ENCODE peak calls at places on chromosomes 5 and 9, in five cellular contexts. L, K, G, A and T are unnamed samples.
A peak's percentile ranks its signal among the peaks of the same experiment; 100 is the strongest.

GRCh38 chr9:117134826-117135411 is 279.9 kb downstream of the ASTN2 start:
- ATAC-seq in L (no peak), K (no peak), G (no peak), A (no peak), T (no peak)

GRCh38 chr5:67095346-67095871 is 101.2 kb downstream of the CD180 start:
- ATAC-seq in G (peak; percentile 66), A (no peak), K (no peak), L (peak; percentile 98), T (peak; percentile 96)

GRCh38 chr9:136383436-136383835 is 10.0 kb upstream of the CARD9 start:
- ATAC-seq in K (no peak), G (no peak), A (no peak), L (no peak), T (no peak)

GRCh38 chr5:55072668-55073067 is 29.8 kb upstream of the GZMA start:
- ATAC-seq in A (no peak), G (no peak), K (no peak), L (no peak), T (no peak)

GRCh38 chr9:127880143-127880542 is 2.7 kb upstream of the AK1 start:
- ATAC-seq in L (no peak), G (no peak), K (no peak), A (peak; percentile 27), T (no peak)

GRCh38 chr5:16879191-16879590 is 56.9 kb downstream of the MYO10 start:
- ATAC-seq in A (no peak), L (no peak), G (no peak), K (no peak), T (no peak)

GRCh38 chr9:128201441-128202369 is 1.5 kb upstream of the DNM1 start:
- ATAC-seq in G (no peak), L (peak; percentile 17), K (no peak), A (no peak), T (no peak)

GRCh38 chr9:119963798-119964372 is 594.6 kb upstream of the BRINP1 start:
- ATAC-seq in L (peak; percentile 35), A (no peak), K (no peak), G (peak; percentile 74), T (peak; percentile 77)

GRCh38 chr9:83570359-83570758 is 32.2 kb upstream of the FRMD3 start:
- ATAC-seq in L (no peak), K (no peak), G (no peak), A (no peak), T (peak; percentile 73)

GRCh38 chr5:168317096-168317520 is 25.7 kb downstream of the WWC1 start:
- ATAC-seq in G (peak; percentile 66), A (no peak), L (no peak), K (no peak), T (no peak)

GRCh38 chr5:177405805-177406204 is 3.6 kb downstream of the F12 start:
- ATAC-seq in G (no peak), K (no peak), L (no peak), A (peak; percentile 18), T (no peak)

GRCh38 chr9:94929373-94929764 is 202.9 kb downstream of the AOPEP start:
- ATAC-seq in A (no peak), G (no peak), K (no peak), L (no peak), T (peak; percentile 39)

GRCh38 chr9:109745335-109746283 is 34.4 kb upstream of the PALM2AKAP2 start:
- ATAC-seq in A (no peak), K (no peak), L (no peak), G (no peak), T (peak; percentile 94)

GRCh38 chr9:77764894-77765780 is 117.0 kb upstream of the GNA14 start:
- ATAC-seq in K (peak; percentile 49), A (peak; percentile 70), G (no peak), L (peak; percentile 42), T (no peak)

GRCh38 chr9:104794070-104794469 is 30.1 kb downstream of the NIPSNAP3B start:
- ATAC-seq in L (no peak), K (no peak), A (no peak), G (no peak), T (no peak)

GRCh38 chr5:131322926-131323325 is 59.1 kb downstream of the CDC42SE2 start:
- ATAC-seq in G (no peak), L (no peak), A (peak; percentile 15), K (no peak), T (no peak)

GRCh38 chr5:134659456-134659855 is 10.9 kb downstream of the SEC24A start:
- ATAC-seq in L (no peak), G (no peak), K (no peak), A (no peak), T (no peak)

GRCh38 chr9:26940779-26941178 is 6.3 kb downstream of the PLAA start:
- ATAC-seq in A (no peak), L (no peak), K (no peak), G (no peak), T (no peak)

GRCh38 chr5:74919487-74919886 is 53.3 kb upstream of the FAM169A start:
- ATAC-seq in K (peak; percentile 86), L (no peak), A (peak; percentile 75), G (no peak), T (peak; percentile 50)

GRCh38 chr5:145445027-145445426 is 390.1 kb downstream of the PRELID2 start:
- ATAC-seq in K (no peak), L (no peak), G (no peak), A (no peak), T (no peak)

GRCh38 chr9:133351908-133352634 is 4.1 kb downstream of the RPL7A start:
- ATAC-seq in A (peak; percentile 33), L (peak; percentile 39), K (peak; percentile 78), G (peak; percentile 19), T (no peak)

GRCh38 chr5:103475629-103476240 is 86.9 kb downstream of the NUDT12 start:
- ATAC-seq in K (peak; percentile 76), L (peak; percentile 57), G (peak; percentile 76), A (peak; percentile 73), T (no peak)

GRCh38 chr9:4066120-4066519 is 233.7 kb downstream of the GLIS3 start:
- ATAC-seq in K (no peak), A (no peak), L (peak; percentile 23), G (no peak), T (no peak)

GRCh38 chr9:35656841-35657326 is 935 bp downstream of the RMRP start:
- ATAC-seq in L (no peak), A (no peak), K (peak; percentile 8), G (no peak), T (no peak)

GRCh38 chr5:112434650-112435049 is 15.6 kb upstream of the EPB41L4A start:
- ATAC-seq in K (no peak), L (no peak), G (no peak), A (no peak), T (no peak)

DNA sequence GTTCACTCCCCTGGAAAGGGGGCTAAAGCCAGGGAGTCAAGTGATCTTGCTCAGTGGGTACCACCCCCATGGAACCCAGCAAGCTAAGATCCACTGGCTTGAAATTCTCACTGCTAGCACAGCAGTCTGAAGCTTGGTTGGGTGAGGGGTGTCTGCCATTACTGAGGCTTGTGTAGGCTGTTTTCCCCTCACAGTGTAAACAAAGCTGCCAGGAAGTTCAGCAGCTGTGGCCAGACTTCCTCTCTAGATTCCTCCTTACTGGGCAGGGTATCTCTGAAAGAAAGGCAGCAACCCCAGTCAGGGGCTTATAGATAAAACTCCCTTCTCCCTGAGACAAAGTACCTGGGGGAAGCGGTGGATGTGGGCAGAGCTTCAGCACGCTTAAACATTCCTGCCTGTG is 17.1 kb upstream of the EPB41L4A start:
- ATAC-seq in A (no peak), G (no peak), K (no peak), L (no peak), T (no peak)
- TF ChIP-seq POLR2A in A (no peak), G (no peak), K (no peak), L (no peak), T (no peak)

GRCh38 chr9:135275926-135276289 is 188.4 kb downstream of the OLFM1 start:
- ATAC-seq in G (no peak), A (no peak), K (no peak), L (no peak), T (no peak)
- H3K9me3 ChIP-seq in G (no peaks in the 10 kb centered on the region), A (no peaks in the 10 kb centered on the region), K (no peaks in the 10 kb centered on the region), L (no peaks in the 10 kb centered on the region), T (no peaks in the 10 kb centered on the region)

DNA sequence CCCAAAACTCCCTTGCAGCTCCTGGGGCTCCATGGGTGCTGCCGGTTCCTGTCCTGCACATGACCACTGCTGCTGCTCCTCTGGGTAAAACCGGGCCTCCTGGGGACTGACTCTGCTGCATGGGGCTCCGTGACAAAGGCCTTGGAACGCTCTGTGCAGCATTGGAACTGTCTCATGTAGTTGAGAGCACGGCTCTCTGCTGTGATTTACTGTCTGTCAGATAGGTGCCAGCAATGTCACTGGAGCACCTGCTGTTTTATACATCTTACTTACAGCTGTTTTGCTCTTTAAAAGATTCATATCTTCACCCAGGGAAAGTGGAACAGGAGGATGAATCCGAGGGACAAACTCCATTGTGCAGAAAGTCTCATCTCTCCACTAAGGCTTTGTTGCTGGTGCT is 138.1 kb downstream of the YIPF5 start:
- ATAC-seq in G (no peak), K (no peak), L (no peak), A (no peak), T (no peak)
- TF ChIP-seq EP300 in G (no peak), K (no peak), L (no peak), A (no peak), T (no peak)

DNA sequence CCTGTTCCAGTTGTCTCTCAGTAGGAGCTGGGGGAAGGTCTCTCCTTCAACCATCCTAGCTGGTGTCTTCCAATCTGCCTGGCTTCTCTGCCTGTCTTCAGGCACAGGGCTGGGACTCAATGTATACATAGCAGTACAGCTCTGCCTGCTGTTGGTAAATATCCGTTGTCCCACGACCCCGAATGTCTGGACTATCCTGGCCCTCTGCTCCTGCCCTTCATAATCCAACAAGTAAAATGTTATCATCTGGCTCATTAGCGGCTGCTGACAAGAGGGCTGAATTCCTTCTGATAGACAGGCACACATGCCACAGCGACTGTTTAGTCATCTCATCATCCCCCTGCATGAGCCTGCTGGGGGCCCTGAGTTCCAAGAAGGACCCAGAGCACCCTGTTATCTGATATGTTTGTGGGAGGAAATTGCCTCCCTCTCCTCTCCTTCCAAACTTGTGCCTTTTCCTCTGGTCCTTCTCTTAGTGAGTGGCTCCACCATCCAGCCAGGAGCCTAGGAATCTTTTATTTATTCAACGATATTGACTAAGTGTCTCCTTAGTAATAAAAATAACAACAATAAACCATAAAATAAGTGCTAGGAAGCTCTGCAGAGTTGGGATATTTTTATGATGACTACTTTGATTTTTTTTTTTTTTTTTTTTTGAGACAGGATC is 29.5 kb upstream of the TGFBR1 start:
- ATAC-seq in K (peak; percentile 77), L (no peak), G (no peak), A (no peak), T (no peak)
- TF ChIP-seq POLR2A in K (peak; percentile 63), L (no peak), G (no peak), A (no peak), T (no peak)

DNA sequence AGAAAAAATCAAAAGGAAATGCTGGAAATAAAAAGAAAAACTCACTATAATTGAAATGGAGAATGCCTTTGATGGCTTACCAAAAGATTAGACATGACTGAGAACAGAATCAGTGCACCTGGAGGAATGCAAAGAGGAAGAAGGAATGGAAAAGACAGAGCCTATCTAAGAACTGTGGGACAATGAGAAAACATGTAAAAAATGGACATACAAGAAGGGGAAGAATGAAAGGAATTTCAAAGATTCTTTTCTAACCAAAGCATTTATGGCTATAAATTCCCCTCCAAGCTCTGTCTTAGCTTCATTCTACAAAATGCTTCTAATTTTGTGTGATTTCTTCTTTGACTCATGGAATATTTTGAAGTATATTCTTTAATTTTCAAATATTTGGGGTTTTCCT is 47.5 kb upstream of the CLK4 start:
- ATAC-seq in K (no peak), G (no peak), A (no peak), L (no peak), T (no peak)
- H3K9me3 ChIP-seq in K (no peaks in the 10 kb centered on the region), G (peaks cover 18% of the 10 kb centered on the region), A (no peaks in the 10 kb centered on the region), L (no peaks in the 10 kb centered on the region), T (no peaks in the 10 kb centered on the region)

GRCh38 chr5:171258737-171259405 is 50.2 kb upstream of the TLX3 start:
- ATAC-seq in K (no peak), G (no peak), A (no peak), L (no peak), T (no peak)
- TF ChIP-seq EP300 in K (no peak), G (no peak), A (no peak), L (no peak), T (no peak)